ENCODE peak calls at places on chromosomes 11 and 22, in seven cellular contexts. One of them, this sample, is unnamed.

GRCh38 chr22:31897842-31898241 is 46.5 kb upstream of the YWHAH start:
- DNase-seq in AG10803: peak
- DNase-seq in cardiac muscle cell: no peak
- DNase-seq in PC-9: no peak
- DNase-seq in neural crest cell: no peak
- DNase-seq in sigmoid colon: no peak
- DNase-seq in suprapubic skin: no peak
- DNase-seq in this sample: no peak

GRCh38 chr11:47617417-47617809 is 23.2 kb upstream of the C1QTNF4 start:
- DNase-seq in AG10803: peak
- DNase-seq in cardiac muscle cell: peak
- DNase-seq in PC-9: no peak
- DNase-seq in neural crest cell: no peak
- DNase-seq in sigmoid colon: no peak
- DNase-seq in suprapubic skin: no peak
- DNase-seq in this sample: no peak

GRCh38 chr11:34519595-34520235 is 6.1 kb upstream of the ELF5 start:
- DNase-seq in AG10803: no peak
- DNase-seq in cardiac muscle cell: no peak
- DNase-seq in PC-9: no peak
- DNase-seq in neural crest cell: no peak
- DNase-seq in sigmoid colon: no peak
- DNase-seq in suprapubic skin: no peak
- DNase-seq in this sample: no peak

GRCh38 chr11:96794152-96794551 is 404.3 kb downstream of the JRKL start:
- DNase-seq in AG10803: no peak
- DNase-seq in cardiac muscle cell: no peak
- DNase-seq in PC-9: no peak
- DNase-seq in neural crest cell: no peak
- DNase-seq in sigmoid colon: no peak
- DNase-seq in suprapubic skin: no peak
- DNase-seq in this sample: no peak

GRCh38 chr11:36380296-36381004 is 84.4 kb downstream of the PRR5L start:
- DNase-seq in AG10803: no peak
- DNase-seq in cardiac muscle cell: no peak
- DNase-seq in PC-9: no peak
- DNase-seq in neural crest cell: no peak
- DNase-seq in sigmoid colon: no peak
- DNase-seq in suprapubic skin: no peak
- DNase-seq in this sample: no peak

GRCh38 chr11:100631316-100631715 is 55.8 kb upstream of the ARHGAP42 start:
- DNase-seq in AG10803: no peak
- DNase-seq in cardiac muscle cell: no peak
- DNase-seq in PC-9: no peak
- DNase-seq in neural crest cell: no peak
- DNase-seq in sigmoid colon: no peak
- DNase-seq in suprapubic skin: no peak
- DNase-seq in this sample: no peak

GRCh38 chr11:60951909-60952741 is at the start of gene SLC15A3:
- DNase-seq in AG10803: peak
- DNase-seq in cardiac muscle cell: peak
- DNase-seq in PC-9: no peak
- DNase-seq in neural crest cell: no peak
- DNase-seq in sigmoid colon: peak
- DNase-seq in suprapubic skin: no peak
- DNase-seq in this sample: no peak

GRCh38 chr11:16153951-16154350 is 202.4 kb downstream of the SOX6 start:
- DNase-seq in AG10803: no peak
- DNase-seq in cardiac muscle cell: no peak
- DNase-seq in PC-9: no peak
- DNase-seq in neural crest cell: no peak
- DNase-seq in sigmoid colon: no peak
- DNase-seq in suprapubic skin: no peak
- DNase-seq in this sample: no peak

GRCh38 chr11:61149624-61150615 is 11.3 kb downstream of the VPS37C start:
- DNase-seq in AG10803: no peak
- DNase-seq in cardiac muscle cell: peak
- DNase-seq in PC-9: peak
- DNase-seq in neural crest cell: peak
- DNase-seq in sigmoid colon: peak
- DNase-seq in suprapubic skin: no peak
- DNase-seq in this sample: peak

GRCh38 chr22:35972559-35972958 is 56.1 kb downstream of the RBFOX2 start:
- DNase-seq in AG10803: peak
- DNase-seq in cardiac muscle cell: no peak
- DNase-seq in PC-9: no peak
- DNase-seq in neural crest cell: no peak
- DNase-seq in sigmoid colon: no peak
- DNase-seq in suprapubic skin: no peak
- DNase-seq in this sample: no peak

GRCh38 chr22:27718186-27719032 is 83.1 kb downstream of the MN1 start:
- DNase-seq in AG10803: peak
- DNase-seq in cardiac muscle cell: peak
- DNase-seq in PC-9: peak
- DNase-seq in neural crest cell: no peak
- DNase-seq in sigmoid colon: peak
- DNase-seq in suprapubic skin: peak
- DNase-seq in this sample: peak

GRCh38 chr22:27987557-27987956 is 68.5 kb upstream of the PITPNB start:
- DNase-seq in AG10803: peak
- DNase-seq in cardiac muscle cell: peak
- DNase-seq in PC-9: peak
- DNase-seq in neural crest cell: no peak
- DNase-seq in sigmoid colon: peak
- DNase-seq in suprapubic skin: peak
- DNase-seq in this sample: no peak

GRCh38 chr11:76901144-76901543 is 40.4 kb downstream of the ACER3 start:
- DNase-seq in AG10803: no peak
- DNase-seq in cardiac muscle cell: no peak
- DNase-seq in PC-9: no peak
- DNase-seq in neural crest cell: no peak
- DNase-seq in sigmoid colon: no peak
- DNase-seq in suprapubic skin: no peak
- DNase-seq in this sample: no peak

GRCh38 chr11:76891793-76892192 is 31.1 kb downstream of the ACER3 start:
- DNase-seq in AG10803: no peak
- DNase-seq in cardiac muscle cell: no peak
- DNase-seq in PC-9: no peak
- DNase-seq in neural crest cell: no peak
- DNase-seq in sigmoid colon: no peak
- DNase-seq in suprapubic skin: no peak
- DNase-seq in this sample: no peak

GRCh38 chr11:76902121-76903014 is 41.6 kb downstream of the ACER3 start:
- DNase-seq in AG10803: no peak
- DNase-seq in cardiac muscle cell: no peak
- DNase-seq in PC-9: no peak
- DNase-seq in neural crest cell: no peak
- DNase-seq in sigmoid colon: no peak
- DNase-seq in suprapubic skin: no peak
- DNase-seq in this sample: no peak

GRCh38 chr11:76892305-76892704 is 31.6 kb downstream of the ACER3 start:
- DNase-seq in AG10803: no peak
- DNase-seq in cardiac muscle cell: no peak
- DNase-seq in PC-9: no peak
- DNase-seq in neural crest cell: no peak
- DNase-seq in sigmoid colon: no peak
- DNase-seq in suprapubic skin: no peak
- DNase-seq in this sample: no peak

DNA sequence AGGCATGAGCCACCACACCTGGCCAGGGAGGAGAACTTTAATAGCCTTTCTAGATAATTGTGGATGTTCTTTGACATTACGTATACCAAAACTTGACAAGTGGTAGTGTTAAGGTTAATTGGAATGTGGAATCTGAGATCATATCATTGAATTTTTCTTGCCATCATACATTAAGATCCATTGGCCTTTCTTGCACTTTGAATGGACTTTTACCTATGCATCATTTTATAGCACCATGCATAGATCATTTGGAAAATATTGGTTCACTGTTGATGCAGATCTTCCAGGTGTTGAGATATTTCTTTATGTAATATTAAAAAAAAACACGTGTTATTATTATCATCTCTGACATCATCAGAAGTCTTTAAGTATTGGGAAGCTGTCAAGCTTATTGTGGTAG is 36.5 kb downstream of the ACER3 start:
- DNase-seq in AG10803: no peak
- DNase-seq in cardiac muscle cell: no peak
- DNase-seq in PC-9: no peak
- DNase-seq in neural crest cell: no peak
- DNase-seq in sigmoid colon: no peak
- DNase-seq in suprapubic skin: no peak
- DNase-seq in this sample: no peak
- TF ChIP-seq CTCF in AG10803: no peak
- TF ChIP-seq CTCF in cardiac muscle cell: no peak
- TF ChIP-seq CTCF in PC-9: no peak
- TF ChIP-seq CTCF in neural crest cell: no peak
- TF ChIP-seq CTCF in sigmoid colon: no peak
- TF ChIP-seq CTCF in suprapubic skin: no peak
- TF ChIP-seq CTCF in this sample: no peak

DNA sequence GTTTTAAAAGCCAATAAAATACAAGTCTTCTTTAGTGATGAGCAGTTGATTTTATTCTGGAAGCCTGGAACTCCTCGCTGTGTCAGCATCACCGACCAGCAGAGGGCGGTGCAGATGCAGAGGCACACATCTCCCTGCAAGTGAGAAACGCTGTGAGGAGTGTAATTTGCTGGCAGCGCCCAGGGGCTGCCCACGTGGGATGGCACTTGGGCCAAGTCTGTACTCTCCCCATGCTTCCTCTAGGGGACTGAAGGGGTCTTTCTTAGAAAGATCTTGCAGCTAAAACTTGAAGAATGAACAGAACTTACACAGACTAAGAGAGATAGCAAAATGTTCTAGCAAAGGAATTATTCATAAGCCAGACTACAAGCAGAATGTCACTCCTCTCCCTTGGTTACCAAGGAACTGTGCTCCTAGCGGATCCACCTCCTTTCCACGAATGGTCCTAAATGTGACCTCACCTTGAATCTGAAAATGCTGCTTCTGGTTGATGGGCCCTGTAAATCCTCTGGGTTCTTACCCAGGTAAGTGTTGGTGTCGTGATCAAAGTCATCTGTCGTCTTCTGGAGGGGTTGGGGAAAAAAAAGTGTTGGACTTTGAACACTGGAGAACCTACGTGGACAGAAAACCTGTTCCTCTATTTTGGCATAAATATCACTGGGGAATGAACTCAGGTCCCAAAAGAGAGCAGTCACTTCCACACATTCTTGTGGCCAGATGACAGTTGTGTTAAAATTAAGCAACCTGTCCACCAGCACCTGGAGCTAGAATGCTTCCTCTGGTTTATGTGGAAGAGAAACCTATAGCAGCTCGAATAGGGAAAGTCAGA is 31.8 kb downstream of the CNTF start:
- DNase-seq in AG10803: peak
- DNase-seq in cardiac muscle cell: peak
- DNase-seq in PC-9: peak
- DNase-seq in neural crest cell: peak
- DNase-seq in sigmoid colon: peak
- DNase-seq in suprapubic skin: peak
- DNase-seq in this sample: peak
- TF ChIP-seq CTCF in AG10803: peak
- TF ChIP-seq CTCF in cardiac muscle cell: peak
- TF ChIP-seq CTCF in PC-9: peak
- TF ChIP-seq CTCF in neural crest cell: peak
- TF ChIP-seq CTCF in sigmoid colon: peak
- TF ChIP-seq CTCF in suprapubic skin: peak
- TF ChIP-seq CTCF in this sample: peak

GRCh38 chr11:6473481-6474422 is at the start of gene TRIM3:
- DNase-seq in AG10803: peak
- DNase-seq in cardiac muscle cell: peak
- DNase-seq in PC-9: peak
- DNase-seq in neural crest cell: peak
- DNase-seq in sigmoid colon: peak
- DNase-seq in suprapubic skin: peak
- DNase-seq in this sample: peak
- TF ChIP-seq CTCF in AG10803: peak
- TF ChIP-seq CTCF in cardiac muscle cell: peak
- TF ChIP-seq CTCF in PC-9: peak
- TF ChIP-seq CTCF in neural crest cell: no peak
- TF ChIP-seq CTCF in sigmoid colon: no peak
- TF ChIP-seq CTCF in suprapubic skin: no peak
- TF ChIP-seq CTCF in this sample: no peak

GRCh38 chr11:29612423-29612822 is 404.4 kb downstream of the KCNA4 start:
- DNase-seq in AG10803: peak
- DNase-seq in cardiac muscle cell: no peak
- DNase-seq in PC-9: no peak
- DNase-seq in neural crest cell: no peak
- DNase-seq in sigmoid colon: no peak
- DNase-seq in suprapubic skin: no peak
- DNase-seq in this sample: no peak
- TF ChIP-seq CTCF in AG10803: peak
- TF ChIP-seq CTCF in cardiac muscle cell: no peak
- TF ChIP-seq CTCF in PC-9: no peak
- TF ChIP-seq CTCF in neural crest cell: no peak
- TF ChIP-seq CTCF in sigmoid colon: no peak
- TF ChIP-seq CTCF in suprapubic skin: no peak
- TF ChIP-seq CTCF in this sample: no peak

GRCh38 chr11:64803846-64804345 is 882 bp upstream of the MAP4K2 start:
- DNase-seq in AG10803: no peak
- DNase-seq in cardiac muscle cell: no peak
- DNase-seq in PC-9: no peak
- DNase-seq in neural crest cell: no peak
- DNase-seq in sigmoid colon: no peak
- DNase-seq in suprapubic skin: no peak
- DNase-seq in this sample: no peak

GRCh38 chr11:64804346-64805210 is 1.6 kb upstream of the MAP4K2 start:
- DNase-seq in AG10803: no peak
- DNase-seq in cardiac muscle cell: no peak
- DNase-seq in PC-9: no peak
- DNase-seq in neural crest cell: no peak
- DNase-seq in sigmoid colon: peak
- DNase-seq in suprapubic skin: no peak
- DNase-seq in this sample: no peak

GRCh38 chr11:64801591-64802369 is 1.2 kb downstream of the MAP4K2 start:
- DNase-seq in AG10803: no peak
- DNase-seq in cardiac muscle cell: no peak
- DNase-seq in PC-9: no peak
- DNase-seq in neural crest cell: no peak
- DNase-seq in sigmoid colon: peak
- DNase-seq in suprapubic skin: no peak
- DNase-seq in this sample: no peak

GRCh38 chr11:64802370-64803162 is 448 bp downstream of the MAP4K2 start:
- DNase-seq in AG10803: no peak
- DNase-seq in cardiac muscle cell: no peak
- DNase-seq in PC-9: no peak
- DNase-seq in neural crest cell: no peak
- DNase-seq in sigmoid colon: peak
- DNase-seq in suprapubic skin: no peak
- DNase-seq in this sample: no peak

GRCh38 chr11:64803163-64803845 is at the start of gene MAP4K2:
- DNase-seq in AG10803: peak
- DNase-seq in cardiac muscle cell: peak
- DNase-seq in PC-9: peak
- DNase-seq in neural crest cell: peak
- DNase-seq in sigmoid colon: peak
- DNase-seq in suprapubic skin: peak
- DNase-seq in this sample: peak
- TF ChIP-seq CTCF in AG10803: peak
- TF ChIP-seq CTCF in cardiac muscle cell: peak
- TF ChIP-seq CTCF in PC-9: peak
- TF ChIP-seq CTCF in neural crest cell: peak
- TF ChIP-seq CTCF in sigmoid colon: peak
- TF ChIP-seq CTCF in suprapubic skin: no peak
- TF ChIP-seq CTCF in this sample: peak